ENCODE peak calls at places on chromosomes 2 and 18, in ten cellular contexts. R is heart left ventricle, L is H9, K is ovary, X is A673, A is adrenal gland, D is heart right ventricle, P is left ventricle myocardium inferior, J is colonic mucosa, T is suprapubic skin. I is an unnamed sample.

GRCh38 chr2:190121971-190122370 is 59.4 kb upstream of the MSTN start:
- DNase-seq in R (no peak), L (no peak), K (no peak), X (peak), A (no peak), D (no peak), P (no peak), J (no peak), T (no peak), I (no peak)

GRCh38 chr2:239300242-239300641 is 100.6 kb downstream of the HDAC4 start:
- DNase-seq in R (no peak), L (no peak), K (no peak), X (no peak), A (no peak), D (no peak), P (peak), J (no peak), T (no peak), I (no peak)

GRCh38 chr2:156489750-156490466 is 53.7 kb downstream of the GPD2 start:
- DNase-seq in R (no peak), L (no peak), K (no peak), X (no peak), A (no peak), D (no peak), P (no peak), J (no peak), T (no peak), I (no peak)

GRCh38 chr2:217609952-217610351 is 392.8 kb downstream of the TNS1 start:
- DNase-seq in R (no peak), L (no peak), K (no peak), X (no peak), A (no peak), D (no peak), P (no peak), J (no peak), T (no peak), I (no peak)

GRCh38 chr18:21443776-21444464 is 156.6 kb downstream of the ESCO1 start:
- DNase-seq in R (no peak), L (no peak), K (no peak), X (no peak), A (no peak), D (no peak), P (no peak), J (no peak), T (no peak), I (no peak)

GRCh38 chr2:219430633-219431615 is 3.7 kb upstream of the SPEG start:
- DNase-seq in R (peak), L (peak), K (no peak), X (peak), A (no peak), D (peak), P (peak), J (no peak), T (no peak), I (no peak)

GRCh38 chr2:101517753-101518152 is 42.8 kb upstream of the RFX8 start:
- DNase-seq in R (no peak), L (no peak), K (no peak), X (no peak), A (no peak), D (no peak), P (no peak), J (no peak), T (no peak), I (no peak)

GRCh38 chr2:98474979-98475632 is 30.4 kb downstream of the INPP4A start:
- DNase-seq in R (no peak), L (no peak), K (no peak), X (no peak), A (no peak), D (no peak), P (no peak), J (no peak), T (no peak), I (no peak)

GRCh38 chr18:1092228-1092627 is 187.6 kb downstream of the ADCYAP1 start:
- DNase-seq in R (no peak), L (peak), K (no peak), X (no peak), A (no peak), D (no peak), P (no peak), J (no peak), T (no peak), I (no peak)

GRCh38 chr2:120472891-120473309 is 127.0 kb downstream of the INHBB start:
- DNase-seq in R (no peak), L (no peak), K (no peak), X (no peak), A (no peak), D (no peak), P (no peak), J (no peak), T (peak), I (no peak)

GRCh38 chr2:104563398-104564024 is 290.4 kb upstream of the POU3F3 start:
- DNase-seq in R (no peak), L (no peak), K (no peak), X (no peak), A (no peak), D (no peak), P (no peak), J (no peak), T (no peak), I (no peak)

GRCh38 chr18:3529597-3529996 is 79.6 kb downstream of the TGIF1 start:
- DNase-seq in R (no peak), L (no peak), K (no peak), X (no peak), A (no peak), D (no peak), P (no peak), J (no peak), T (no peak), I (no peak)

GRCh38 chr2:129673881-129674513 is 305.5 kb upstream of the RAB6C start:
- DNase-seq in R (no peak), L (no peak), K (no peak), X (no peak), A (no peak), D (no peak), P (no peak), J (no peak), T (no peak), I (no peak)

GRCh38 chr2:170369894-170370293 is 191.9 kb downstream of the MYO3B start:
- DNase-seq in R (no peak), L (no peak), K (no peak), X (peak), A (no peak), D (no peak), P (no peak), J (no peak), T (no peak), I (no peak)

GRCh38 chr18:60372598-60372997 is at the start of gene MC4R:
- DNase-seq in R (peak), L (peak), K (no peak), X (peak), A (no peak), D (no peak), P (peak), J (peak), T (no peak), I (no peak)

GRCh38 chr2:185793532-185794073 is 55.0 kb downstream of the FSIP2 start:
- DNase-seq in R (no peak), L (no peak), K (no peak), X (no peak), A (no peak), D (no peak), P (no peak), J (no peak), T (no peak), I (no peak)

GRCh38 chr2:237886702-237887481 is 27.5 kb downstream of the RAMP1 start:
- DNase-seq in R (peak), L (no peak), K (peak), X (no peak), A (peak), D (peak), P (peak), J (no peak), T (peak), I (peak)

GRCh38 chr18:778194-779007 is 33.6 kb downstream of the YES1 start:
- DNase-seq in R (no peak), L (no peak), K (no peak), X (peak), A (no peak), D (no peak), P (no peak), J (no peak), T (no peak), I (no peak)

GRCh38 chr2:178993788-178994187 is 56.1 kb downstream of the CCDC141 start:
- DNase-seq in R (no peak), L (no peak), K (no peak), X (no peak), A (no peak), D (no peak), P (no peak), J (no peak), T (no peak), I (no peak)

GRCh38 chr18:38427736-38428135 is 862.1 kb upstream of the CELF4 start:
- DNase-seq in R (no peak), L (no peak), K (no peak), X (peak), A (no peak), D (no peak), P (no peak), J (no peak), T (no peak), I (no peak)

GRCh38 chr2:128357561-128358370 is 39.1 kb upstream of the HS6ST1 start:
- DNase-seq in R (no peak), L (no peak), K (no peak), X (no peak), A (no peak), D (no peak), P (no peak), J (peak), T (no peak), I (no peak)

GRCh38 chr2:127420039-127420864 is 2.0 kb downstream of the PROC start:
- DNase-seq in R (no peak), L (no peak), K (no peak), X (no peak), A (no peak), D (no peak), P (no peak), J (no peak), T (no peak), I (no peak)

GRCh38 chr2:196066794-196067382 is 1.7 kb downstream of the DNAH7 start:
- DNase-seq in R (no peak), L (no peak), K (no peak), X (peak), A (no peak), D (no peak), P (no peak), J (no peak), T (no peak), I (no peak)

GRCh38 chr2:202122167-202122540 is 49.1 kb downstream of the KIAA2012 start:
- DNase-seq in R (no peak), L (no peak), K (no peak), X (no peak), A (no peak), D (no peak), P (no peak), J (no peak), T (no peak), I (no peak)

GRCh38 chr2:62814132-62814531 is 108.6 kb downstream of the EHBP1 start:
- DNase-seq in R (peak), L (no peak), K (peak), X (peak), A (peak), D (no peak), P (no peak), J (no peak), T (no peak), I (no peak)

GRCh38 chr2:191488135-191488534 is 189.8 kb upstream of the NABP1 start:
- DNase-seq in R (no peak), L (no peak), K (no peak), X (no peak), A (peak), D (no peak), P (no peak), J (peak), T (no peak), I (no peak)

GRCh38 chr2:221255862-221256261 is 316.2 kb downstream of the EPHA4 start:
- DNase-seq in R (no peak), L (peak), K (no peak), X (no peak), A (no peak), D (no peak), P (no peak), J (no peak), T (no peak), I (no peak)

GRCh38 chr2:10824191-10824590 is 11.6 kb upstream of the PDIA6 start:
- DNase-seq in R (no peak), L (no peak), K (no peak), X (no peak), A (no peak), D (no peak), P (no peak), J (no peak), T (no peak), I (no peak)

GRCh38 chr2:135913726-135914365 is 37.6 kb upstream of the MCM6 start:
- DNase-seq in R (no peak), L (no peak), K (no peak), X (peak), A (peak), D (no peak), P (no peak), J (peak), T (no peak), I (no peak)

GRCh38 chr2:238966274-238966937 is 118.5 kb downstream of the TWIST2 start:
- DNase-seq in R (no peak), L (no peak), K (no peak), X (no peak), A (no peak), D (no peak), P (no peak), J (peak), T (no peak), I (no peak)

GRCh38 chr2:145356046-145356445 is 836.1 kb upstream of the ZEB2 start:
- DNase-seq in R (no peak), L (no peak), K (no peak), X (no peak), A (no peak), D (no peak), P (no peak), J (no peak), T (no peak), I (no peak)

GRCh38 chr2:20448246-20449046 is 1.6 kb downstream of the RHOB start:
- DNase-seq in R (no peak), L (peak), K (peak), X (no peak), A (peak), D (no peak), P (no peak), J (no peak), T (peak), I (no peak)

GRCh38 chr2:98175811-98176210 is 88.8 kb downstream of the VWA3B start:
- DNase-seq in R (no peak), L (peak), K (no peak), X (no peak), A (no peak), D (no peak), P (no peak), J (peak), T (no peak), I (no peak)

GRCh38 chr18:3321133-3321812 is 59.3 kb downstream of the MYL12B start:
- DNase-seq in R (no peak), L (no peak), K (no peak), X (peak), A (peak), D (no peak), P (no peak), J (no peak), T (no peak), I (no peak)

GRCh38 chr18:13318644-13319501 is 100.3 kb downstream of the LDLRAD4 start:
- DNase-seq in R (no peak), L (no peak), K (no peak), X (no peak), A (no peak), D (no peak), P (no peak), J (no peak), T (no peak), I (no peak)

GRCh38 chr2:200258881-200259576 is 47.5 kb upstream of the SPATS2L start:
- DNase-seq in R (no peak), L (no peak), K (no peak), X (no peak), A (no peak), D (no peak), P (no peak), J (no peak), T (no peak), I (no peak)

GRCh38 chr2:60947056-60947455 is 65.7 kb downstream of the REL start:
- DNase-seq in R (no peak), L (no peak), K (no peak), X (no peak), A (no peak), D (no peak), P (no peak), J (no peak), T (no peak), I (no peak)

GRCh38 chr18:48827321-48828200 is 123.2 kb downstream of the SMAD7 start:
- DNase-seq in R (peak), L (peak), K (peak), X (peak), A (no peak), D (no peak), P (no peak), J (no peak), T (no peak), I (peak)

GRCh38 chr2:18800240-18800971 is 211.0 kb upstream of the NT5C1B start:
- DNase-seq in R (no peak), L (no peak), K (no peak), X (no peak), A (no peak), D (no peak), P (no peak), J (no peak), T (no peak), I (no peak)

GRCh38 chr18:59008302-59008974 is 131.2 kb upstream of the SEC11C start:
- DNase-seq in R (no peak), L (peak), K (no peak), X (peak), A (no peak), D (no peak), P (no peak), J (no peak), T (no peak), I (no peak)

GRCh38 chr18:46946656-46947282 is 29.4 kb downstream of the KATNAL2 start:
- DNase-seq in R (peak), L (peak), K (peak), X (peak), A (peak), D (peak), P (peak), J (peak), T (peak), I (peak)

GRCh38 chr18:46953195-46953594 is 35.8 kb downstream of the KATNAL2 start:
- DNase-seq in R (no peak), L (no peak), K (no peak), X (no peak), A (no peak), D (no peak), P (no peak), J (no peak), T (no peak), I (no peak)

GRCh38 chr18:46950064-46950656 is 32.8 kb downstream of the KATNAL2 start:
- DNase-seq in R (no peak), L (no peak), K (no peak), X (peak), A (no peak), D (no peak), P (no peak), J (no peak), T (no peak), I (no peak)
- TF ChIP-seq CTCF in R (no peak), L (peak), K (no peak), X (peak), A (peak), D (peak), P (peak), J (no peak), T (no peak), I (peak)

GRCh38 chr2:55888941-55889340 is 34.6 kb downstream of the EFEMP1 start:
- DNase-seq in R (peak), L (no peak), K (no peak), X (no peak), A (no peak), D (peak), P (peak), J (no peak), T (no peak), I (no peak)
- H3K27ac ChIP-seq in R (no peak), L (no peak), K (no peak), X (peak), A (no peak), D (no peak), P (peak), J (no peak), T (peak), I (no peak)

DNA sequence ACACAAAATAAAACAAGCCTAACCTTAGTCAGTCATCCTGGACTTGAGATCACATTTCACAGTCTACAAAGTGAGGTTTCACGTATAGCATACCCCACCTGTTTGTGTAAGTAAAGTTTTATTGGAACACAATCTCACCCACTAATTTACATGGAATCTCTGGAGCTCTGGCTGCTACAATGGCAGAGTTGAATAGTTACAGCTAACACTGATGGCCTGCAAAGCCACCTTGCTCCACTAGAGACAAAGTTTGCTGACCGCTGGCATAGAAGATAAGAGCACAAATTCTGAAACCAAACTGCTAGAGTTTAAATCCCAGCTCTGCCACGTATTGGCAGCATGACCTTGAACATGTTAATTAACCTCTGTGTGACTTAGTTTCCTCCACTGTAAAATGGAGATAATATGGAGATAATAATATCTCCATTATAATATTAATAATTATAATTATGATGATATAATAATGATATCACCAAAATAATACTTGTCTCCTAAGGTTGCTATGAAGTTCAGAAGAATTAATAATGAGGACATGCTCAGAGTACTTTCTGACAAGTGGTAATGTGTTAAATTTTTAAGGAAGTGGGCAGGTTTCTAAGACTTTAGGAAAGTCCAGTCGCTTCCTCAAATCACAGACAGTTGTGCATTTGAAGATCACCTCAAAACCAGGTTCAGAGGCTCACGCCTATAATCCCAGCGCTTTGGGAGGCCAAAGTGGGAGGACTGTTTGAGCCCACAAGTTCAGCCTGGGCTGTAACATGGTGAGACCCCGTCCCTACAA is 204.6 kb downstream of the SH3RF3 start:
- DNase-seq in R (no peak), L (no peak), K (no peak), X (no peak), A (no peak), D (no peak), P (no peak), J (no peak), T (no peak), I (no peak)
- TF ChIP-seq CTCF in R (no peak), L (peak), K (no peak), X (no peak), A (peak), D (no peak), P (peak), J (no peak), T (no peak), I (peak)

DNA sequence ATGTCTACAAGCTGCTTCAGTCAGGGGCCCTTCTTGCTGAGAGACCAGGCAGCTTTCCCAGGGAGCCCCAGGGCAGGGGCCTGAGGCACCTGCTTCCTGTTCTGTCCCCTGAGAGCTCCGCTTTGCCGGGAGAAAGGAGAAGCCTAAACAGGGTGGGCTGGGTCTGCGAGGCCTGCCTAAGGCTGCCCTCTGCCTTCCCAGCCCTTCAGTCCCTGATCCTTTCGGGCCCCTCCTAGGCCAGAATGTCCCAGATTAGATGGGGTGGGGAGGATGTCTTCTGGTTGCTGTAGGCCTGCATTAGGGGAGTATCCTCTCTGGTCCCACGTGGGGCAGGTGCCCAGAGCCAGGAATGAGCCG is 72.4 kb downstream of the TGOLN2 start:
- DNase-seq in R (no peak), L (peak), K (no peak), X (peak), A (no peak), D (no peak), P (no peak), J (no peak), T (no peak), I (no peak)
- H3K27ac ChIP-seq in R (peak), L (peak), K (no peak), X (peak), A (no peak), D (peak), P (peak), J (no peak), T (no peak), I (no peak)

DNA sequence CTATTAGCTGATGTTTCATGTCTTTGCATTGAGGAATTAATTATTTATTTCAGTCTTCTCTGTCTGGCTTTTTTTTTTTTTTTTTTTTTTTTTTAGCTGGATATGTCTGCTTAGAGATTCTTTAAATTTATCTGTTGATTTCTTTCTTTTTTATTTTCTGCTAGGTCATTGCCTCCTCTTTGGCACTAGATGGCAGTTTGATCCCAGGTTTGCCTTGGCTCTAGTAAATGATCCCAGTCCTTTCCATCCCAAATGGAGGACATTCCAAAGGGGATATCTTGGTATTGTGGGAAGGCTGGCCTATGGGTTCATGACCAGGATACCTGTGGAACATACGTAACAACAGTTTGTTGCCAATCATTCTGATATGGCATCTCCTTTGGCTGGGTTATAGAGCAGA is 339.5 kb upstream of the GCFC2 start:
- DNase-seq in R (no peak), L (no peak), K (no peak), X (no peak), A (no peak), D (no peak), P (no peak), J (no peak), T (no peak), I (no peak)
- TF ChIP-seq CTCF in R (no peak), L (peak), K (no peak), X (peak), A (no peak), D (no peak), P (no peak), J (no peak), T (no peak), I (no peak)